ENCODE peak calls at places on chromosomes 6 and 20, in six cellular contexts. One of them, this sample, is unnamed.

GRCh38 chr20:25584905-25585704 is at the start of gene NINL:
- DNase-seq in endothelial cell: peak
- DNase-seq in sigmoid colon: peak
- DNase-seq in glutamatergic neuron: peak
- DNase-seq in astrocyte of the spinal cord: peak
- DNase-seq in AG09309: no peak
- DNase-seq in this sample: peak

GRCh38 chr6:68632620-68633195 is 2.4 kb upstream of the ADGRB3 start:
- DNase-seq in endothelial cell: no peak
- DNase-seq in sigmoid colon: no peak
- DNase-seq in glutamatergic neuron: no peak
- DNase-seq in astrocyte of the spinal cord: no peak
- DNase-seq in AG09309: no peak
- DNase-seq in this sample: no peak

GRCh38 chr20:64199395-64199794 is 35.1 kb downstream of the MYT1 start:
- DNase-seq in endothelial cell: no peak
- DNase-seq in sigmoid colon: no peak
- DNase-seq in glutamatergic neuron: no peak
- DNase-seq in astrocyte of the spinal cord: no peak
- DNase-seq in AG09309: no peak
- DNase-seq in this sample: no peak

GRCh38 chr6:101086473-101086872 is 205.3 kb upstream of the ASCC3 start:
- DNase-seq in endothelial cell: no peak
- DNase-seq in sigmoid colon: no peak
- DNase-seq in glutamatergic neuron: no peak
- DNase-seq in astrocyte of the spinal cord: no peak
- DNase-seq in AG09309: no peak
- DNase-seq in this sample: no peak

GRCh38 chr6:7047966-7048365 is 59.8 kb upstream of the RREB1 start:
- DNase-seq in endothelial cell: no peak
- DNase-seq in sigmoid colon: no peak
- DNase-seq in glutamatergic neuron: no peak
- DNase-seq in astrocyte of the spinal cord: no peak
- DNase-seq in AG09309: no peak
- DNase-seq in this sample: no peak

GRCh38 chr20:24502184-24502583 is 32.8 kb downstream of the SYNDIG1 start:
- DNase-seq in endothelial cell: no peak
- DNase-seq in sigmoid colon: peak
- DNase-seq in glutamatergic neuron: peak
- DNase-seq in astrocyte of the spinal cord: peak
- DNase-seq in AG09309: peak
- DNase-seq in this sample: no peak

GRCh38 chr6:39918831-39919230 is 15.4 kb downstream of the MOCS1 start:
- DNase-seq in endothelial cell: no peak
- DNase-seq in sigmoid colon: no peak
- DNase-seq in glutamatergic neuron: no peak
- DNase-seq in astrocyte of the spinal cord: no peak
- DNase-seq in AG09309: no peak
- DNase-seq in this sample: no peak

GRCh38 chr20:9949563-9949962 is 85.2 kb upstream of the ANKEF1 start:
- DNase-seq in endothelial cell: no peak
- DNase-seq in sigmoid colon: no peak
- DNase-seq in glutamatergic neuron: no peak
- DNase-seq in astrocyte of the spinal cord: no peak
- DNase-seq in AG09309: no peak
- DNase-seq in this sample: no peak

GRCh38 chr6:84284428-84285033 is 57.1 kb upstream of the CEP162 start:
- DNase-seq in endothelial cell: peak
- DNase-seq in sigmoid colon: no peak
- DNase-seq in glutamatergic neuron: peak
- DNase-seq in astrocyte of the spinal cord: no peak
- DNase-seq in AG09309: no peak
- DNase-seq in this sample: no peak

GRCh38 chr6:159720708-159721107 is 6.6 kb upstream of the WTAP start:
- DNase-seq in endothelial cell: peak
- DNase-seq in sigmoid colon: no peak
- DNase-seq in glutamatergic neuron: no peak
- DNase-seq in astrocyte of the spinal cord: peak
- DNase-seq in AG09309: no peak
- DNase-seq in this sample: no peak

GRCh38 chr6:38818691-38819090 is 103.6 kb downstream of the DNAH8 start:
- DNase-seq in endothelial cell: no peak
- DNase-seq in sigmoid colon: no peak
- DNase-seq in glutamatergic neuron: no peak
- DNase-seq in astrocyte of the spinal cord: no peak
- DNase-seq in AG09309: no peak
- DNase-seq in this sample: no peak

GRCh38 chr6:122365775-122366403 is 33.6 kb upstream of the HSF2 start:
- DNase-seq in endothelial cell: no peak
- DNase-seq in sigmoid colon: no peak
- DNase-seq in glutamatergic neuron: no peak
- DNase-seq in astrocyte of the spinal cord: no peak
- DNase-seq in AG09309: no peak
- DNase-seq in this sample: no peak

GRCh38 chr6:152329640-152330202 is 307.4 kb downstream of the SYNE1 start:
- DNase-seq in endothelial cell: no peak
- DNase-seq in sigmoid colon: no peak
- DNase-seq in glutamatergic neuron: no peak
- DNase-seq in astrocyte of the spinal cord: no peak
- DNase-seq in AG09309: no peak
- DNase-seq in this sample: no peak

GRCh38 chr6:124076336-124077048 is 272.8 kb downstream of the NKAIN2 start:
- DNase-seq in endothelial cell: no peak
- DNase-seq in sigmoid colon: no peak
- DNase-seq in glutamatergic neuron: no peak
- DNase-seq in astrocyte of the spinal cord: peak
- DNase-seq in AG09309: no peak
- DNase-seq in this sample: no peak

GRCh38 chr20:35821807-35822242 is 50.0 kb downstream of the PHF20 start:
- DNase-seq in endothelial cell: no peak
- DNase-seq in sigmoid colon: no peak
- DNase-seq in glutamatergic neuron: no peak
- DNase-seq in astrocyte of the spinal cord: peak
- DNase-seq in AG09309: peak
- DNase-seq in this sample: no peak

GRCh38 chr6:33949877-33950831 is 146.4 kb upstream of the MLN start:
- DNase-seq in endothelial cell: no peak
- DNase-seq in sigmoid colon: no peak
- DNase-seq in glutamatergic neuron: no peak
- DNase-seq in astrocyte of the spinal cord: no peak
- DNase-seq in AG09309: no peak
- DNase-seq in this sample: no peak

GRCh38 chr6:22643780-22644179 is 74.4 kb downstream of the HDGFL1 start:
- DNase-seq in endothelial cell: no peak
- DNase-seq in sigmoid colon: peak
- DNase-seq in glutamatergic neuron: no peak
- DNase-seq in astrocyte of the spinal cord: no peak
- DNase-seq in AG09309: no peak
- DNase-seq in this sample: no peak

GRCh38 chr6:32607263-32607987 is 17.8 kb upstream of the HLA-DRB1 start:
- DNase-seq in endothelial cell: no peak
- DNase-seq in sigmoid colon: no peak
- DNase-seq in glutamatergic neuron: no peak
- DNase-seq in astrocyte of the spinal cord: no peak
- DNase-seq in AG09309: no peak
- DNase-seq in this sample: no peak

GRCh38 chr6:87366428-87366827 is 21.8 kb downstream of the C6orf163 start:
- DNase-seq in endothelial cell: no peak
- DNase-seq in sigmoid colon: no peak
- DNase-seq in glutamatergic neuron: no peak
- DNase-seq in astrocyte of the spinal cord: no peak
- DNase-seq in AG09309: no peak
- DNase-seq in this sample: no peak

GRCh38 chr6:48611332-48611731 is 500.3 kb upstream of the PTCHD4 start:
- DNase-seq in endothelial cell: no peak
- DNase-seq in sigmoid colon: no peak
- DNase-seq in glutamatergic neuron: no peak
- DNase-seq in astrocyte of the spinal cord: peak
- DNase-seq in AG09309: no peak
- DNase-seq in this sample: no peak

GRCh38 chr6:13267142-13267621 is 61.2 kb downstream of the TBC1D7 start:
- DNase-seq in endothelial cell: no peak
- DNase-seq in sigmoid colon: no peak
- DNase-seq in glutamatergic neuron: no peak
- DNase-seq in astrocyte of the spinal cord: peak
- DNase-seq in AG09309: no peak
- DNase-seq in this sample: no peak

GRCh38 chr20:14632906-14633305 is 295.5 kb upstream of the FLRT3 start:
- DNase-seq in endothelial cell: no peak
- DNase-seq in sigmoid colon: no peak
- DNase-seq in glutamatergic neuron: no peak
- DNase-seq in astrocyte of the spinal cord: no peak
- DNase-seq in AG09309: no peak
- DNase-seq in this sample: no peak

GRCh38 chr20:17541996-17542395 is 10.8 kb upstream of the BFSP1 start:
- DNase-seq in endothelial cell: no peak
- DNase-seq in sigmoid colon: no peak
- DNase-seq in glutamatergic neuron: no peak
- DNase-seq in astrocyte of the spinal cord: peak
- DNase-seq in AG09309: no peak
- DNase-seq in this sample: no peak

GRCh38 chr20:63598479-63599395 is 24.7 kb upstream of the HELZ2 start:
- DNase-seq in endothelial cell: no peak
- DNase-seq in sigmoid colon: no peak
- DNase-seq in glutamatergic neuron: no peak
- DNase-seq in astrocyte of the spinal cord: no peak
- DNase-seq in AG09309: no peak
- DNase-seq in this sample: no peak

GRCh38 chr20:64167676-64168075 is 3.4 kb downstream of the MYT1 start:
- DNase-seq in endothelial cell: no peak
- DNase-seq in sigmoid colon: no peak
- DNase-seq in glutamatergic neuron: no peak
- DNase-seq in astrocyte of the spinal cord: no peak
- DNase-seq in AG09309: no peak
- DNase-seq in this sample: no peak

GRCh38 chr6:99187429-99187828 is 162.0 kb downstream of the FAXC start:
- DNase-seq in endothelial cell: no peak
- DNase-seq in sigmoid colon: no peak
- DNase-seq in glutamatergic neuron: no peak
- DNase-seq in astrocyte of the spinal cord: peak
- DNase-seq in AG09309: no peak
- DNase-seq in this sample: no peak

GRCh38 chr6:139605350-139605749 is 230.9 kb upstream of the CITED2 start:
- DNase-seq in endothelial cell: no peak
- DNase-seq in sigmoid colon: no peak
- DNase-seq in glutamatergic neuron: no peak
- DNase-seq in astrocyte of the spinal cord: peak
- DNase-seq in AG09309: peak
- DNase-seq in this sample: no peak

GRCh38 chr6:119158057-119158848 is 79.8 kb upstream of the FAM184A start:
- DNase-seq in endothelial cell: no peak
- DNase-seq in sigmoid colon: peak
- DNase-seq in glutamatergic neuron: no peak
- DNase-seq in astrocyte of the spinal cord: peak
- DNase-seq in AG09309: peak
- DNase-seq in this sample: no peak

GRCh38 chr6:43873806-43874714 is 104.0 kb downstream of the VEGFA start:
- DNase-seq in endothelial cell: no peak
- DNase-seq in sigmoid colon: no peak
- DNase-seq in glutamatergic neuron: no peak
- DNase-seq in astrocyte of the spinal cord: no peak
- DNase-seq in AG09309: no peak
- DNase-seq in this sample: no peak

GRCh38 chr20:15642676-15643075 is 930.6 kb downstream of the KIF16B start:
- DNase-seq in endothelial cell: no peak
- DNase-seq in sigmoid colon: no peak
- DNase-seq in glutamatergic neuron: no peak
- DNase-seq in astrocyte of the spinal cord: no peak
- DNase-seq in AG09309: no peak
- DNase-seq in this sample: no peak

GRCh38 chr6:33613146-33613793 is 7.9 kb upstream of the ITPR3 start:
- DNase-seq in endothelial cell: no peak
- DNase-seq in sigmoid colon: no peak
- DNase-seq in glutamatergic neuron: no peak
- DNase-seq in astrocyte of the spinal cord: peak
- DNase-seq in AG09309: peak
- DNase-seq in this sample: no peak

GRCh38 chr6:166514196-166514595 is 72.3 kb downstream of the RAMACL start:
- DNase-seq in endothelial cell: no peak
- DNase-seq in sigmoid colon: no peak
- DNase-seq in glutamatergic neuron: no peak
- DNase-seq in astrocyte of the spinal cord: no peak
- DNase-seq in AG09309: no peak
- DNase-seq in this sample: no peak
- TF ChIP-seq CTCF in endothelial cell: no peak
- TF ChIP-seq CTCF in sigmoid colon: no peak
- TF ChIP-seq CTCF in glutamatergic neuron: no peak
- TF ChIP-seq CTCF in astrocyte of the spinal cord: peak
- TF ChIP-seq CTCF in AG09309: peak
- TF ChIP-seq CTCF in this sample: no peak

DNA sequence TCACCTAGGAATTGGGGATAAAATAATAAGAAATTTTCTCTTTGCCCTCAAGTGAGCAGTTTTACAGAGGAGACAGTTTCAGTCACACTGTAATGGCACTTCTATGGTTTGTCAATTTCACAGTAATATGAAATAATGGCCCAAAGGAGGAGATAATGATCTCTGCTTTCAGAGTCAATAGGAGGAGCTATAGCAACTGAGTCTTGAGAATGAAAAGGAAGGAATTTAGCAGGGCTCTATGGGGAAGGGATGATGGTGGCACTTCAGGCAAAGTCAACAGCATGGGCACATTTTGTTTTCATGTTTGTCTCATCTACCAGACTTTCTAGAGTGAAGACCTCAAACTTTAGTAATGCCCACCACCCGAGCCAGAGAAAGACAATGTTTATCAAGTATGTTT is 138.3 kb upstream of the HMGN3 start:
- DNase-seq in endothelial cell: no peak
- DNase-seq in sigmoid colon: no peak
- DNase-seq in glutamatergic neuron: no peak
- DNase-seq in astrocyte of the spinal cord: no peak
- DNase-seq in AG09309: no peak
- DNase-seq in this sample: no peak
- TF ChIP-seq CTCF in endothelial cell: no peak
- TF ChIP-seq CTCF in sigmoid colon: no peak
- TF ChIP-seq CTCF in glutamatergic neuron: no peak
- TF ChIP-seq CTCF in astrocyte of the spinal cord: no peak
- TF ChIP-seq CTCF in AG09309: no peak
- TF ChIP-seq CTCF in this sample: no peak

GRCh38 chr6:156988276-156989158 is 211.3 kb downstream of the ARID1B start:
- DNase-seq in endothelial cell: no peak
- DNase-seq in sigmoid colon: no peak
- DNase-seq in glutamatergic neuron: peak
- DNase-seq in astrocyte of the spinal cord: peak
- DNase-seq in AG09309: no peak
- DNase-seq in this sample: peak
- TF ChIP-seq CTCF in endothelial cell: no peak
- TF ChIP-seq CTCF in sigmoid colon: no peak
- TF ChIP-seq CTCF in glutamatergic neuron: no peak
- TF ChIP-seq CTCF in astrocyte of the spinal cord: no peak
- TF ChIP-seq CTCF in AG09309: no peak
- TF ChIP-seq CTCF in this sample: no peak

DNA sequence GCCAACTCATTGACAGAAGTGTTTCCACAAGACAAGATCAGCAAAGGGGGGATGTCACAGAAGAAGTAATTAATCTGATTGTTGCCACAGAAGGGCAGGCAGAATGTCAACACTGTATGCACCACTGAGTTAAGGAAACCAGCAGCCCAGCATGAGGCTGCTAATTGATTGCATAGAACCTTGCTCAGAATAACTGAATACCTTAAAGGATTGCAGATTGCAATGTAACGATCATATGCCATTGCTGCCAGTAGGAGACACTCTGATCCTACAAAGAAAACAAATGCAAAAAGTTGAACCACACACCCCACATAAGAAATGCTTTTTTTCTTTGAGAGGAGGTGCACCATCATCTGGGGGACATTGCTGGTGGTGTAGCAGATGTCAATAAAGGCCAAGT is 13.1 kb downstream of the OR5V1 start:
- DNase-seq in endothelial cell: no peak
- DNase-seq in sigmoid colon: no peak
- DNase-seq in glutamatergic neuron: no peak
- DNase-seq in astrocyte of the spinal cord: no peak
- DNase-seq in AG09309: no peak
- DNase-seq in this sample: no peak
- TF ChIP-seq CTCF in endothelial cell: no peak
- TF ChIP-seq CTCF in sigmoid colon: no peak
- TF ChIP-seq CTCF in glutamatergic neuron: no peak
- TF ChIP-seq CTCF in astrocyte of the spinal cord: no peak
- TF ChIP-seq CTCF in AG09309: no peak
- TF ChIP-seq CTCF in this sample: no peak

This sample was measured in activated B cell treated with CpG ODN at 0.5 μM for 24 hours.